ENCODE peak calls at places on chromosomes 6 and 20, in five cellular contexts. J, M, Z, V and C are unnamed samples.

GRCh38 chr6:94071835-94072234 is 652.5 kb upstream of the EPHA7 start:
- DNase-seq in M (peak), J (no peak), Z (no peak), V (no peak), C (no peak)

GRCh38 chr6:75926293-75927168 is 145.9 kb downstream of the IMPG1 start:
- DNase-seq in V (no peak), Z (no peak), M (peak), J (no peak), C (no peak)

GRCh38 chr6:157225575-157225995 is 97.7 kb downstream of the TMEM242 start:
- DNase-seq in V (no peak), M (no peak), Z (no peak), J (no peak), C (no peak)

GRCh38 chr6:113842165-113842564 is 15.0 kb upstream of the MARCKS start:
- DNase-seq in Z (no peak), M (no peak), V (peak), J (no peak), C (no peak)

GRCh38 chr20:51573576-51574243 is 31.2 kb upstream of the NFATC2 start:
- DNase-seq in J (no peak), Z (no peak), M (no peak), V (no peak), C (no peak)

GRCh38 chr6:158050955-158051354 is 69.3 kb downstream of the SYNJ2 start:
- DNase-seq in J (no peak), M (no peak), V (peak), Z (no peak), C (no peak)

GRCh38 chr6:109229536-109229935 is 134.2 kb downstream of the CEP57L1 start:
- DNase-seq in M (no peak), V (no peak), Z (no peak), J (no peak), C (no peak)

GRCh38 chr6:95547043-95547442 is 30.3 kb upstream of the MANEA start:
- DNase-seq in J (no peak), Z (no peak), M (no peak), V (no peak), C (no peak)

GRCh38 chr6:19039287-19039686 is 652.1 kb downstream of the RNF144B start:
- DNase-seq in V (no peak), M (no peak), J (no peak), Z (no peak), C (no peak)

GRCh38 chr20:62149532-62150235 is 6.1 kb downstream of the SS18L1 start:
- DNase-seq in Z (no peak), J (no peak), M (no peak), V (peak), C (no peak)

GRCh38 chr6:122770835-122771601 is 8.5 kb upstream of the FABP7 start:
- DNase-seq in J (no peak), M (no peak), Z (no peak), V (no peak), C (no peak)

GRCh38 chr6:133985970-133986369 is 32.9 kb downstream of the TBPL1 start:
- DNase-seq in V (no peak), M (no peak), J (no peak), Z (no peak), C (no peak)

GRCh38 chr6:106794129-106794528 is 164.8 kb downstream of the QRSL1 start:
- DNase-seq in J (no peak), M (no peak), Z (no peak), V (no peak), C (no peak)

GRCh38 chr6:163806761-163807499 is 392.4 kb downstream of the QKI start:
- DNase-seq in M (no peak), Z (no peak), J (no peak), V (peak), C (no peak)

GRCh38 chr6:16208989-16209388 is 29.4 kb upstream of the GMPR start:
- DNase-seq in V (no peak), M (no peak), Z (no peak), J (no peak), C (no peak)

GRCh38 chr6:8215631-8216030 is 113.3 kb upstream of the EEF1E1 start:
- DNase-seq in J (no peak), Z (no peak), M (no peak), V (peak), C (no peak)

GRCh38 chr20:39762716-39763115 is 800.6 kb downstream of the DHX35 start:
- DNase-seq in Z (no peak), M (no peak), V (no peak), J (no peak), C (no peak)

GRCh38 chr20:13865825-13866351 is 81.1 kb downstream of the NDUFAF5 start:
- DNase-seq in J (no peak), Z (no peak), M (no peak), V (no peak), C (no peak)

GRCh38 chr6:156564128-156564806 is 212.9 kb upstream of the ARID1B start:
- DNase-seq in Z (peak), J (peak), M (peak), V (peak), C (peak)

GRCh38 chr6:93182933-93183479 is 236.4 kb downstream of the EPHA7 start:
- DNase-seq in J (no peak), M (no peak), V (no peak), Z (no peak), C (no peak)

GRCh38 chr20:3405696-3406358 is 1.6 kb downstream of the DNAAF9 start:
- DNase-seq in V (no peak), J (no peak), Z (no peak), M (no peak), C (no peak)

GRCh38 chr6:168554898-168555617 is 114.1 kb downstream of the SMOC2 start:
- DNase-seq in M (no peak), V (no peak), J (no peak), Z (no peak), C (no peak)

GRCh38 chr6:147395158-147395557 is 113.3 kb upstream of the SAMD5 start:
- DNase-seq in Z (no peak), J (no peak), M (no peak), V (peak), C (no peak)

GRCh38 chr20:444117-444516 is 18.2 kb downstream of the TBC1D20 start:
- DNase-seq in J (no peak), Z (no peak), V (no peak), M (no peak), C (no peak)

GRCh38 chr20:21546355-21546754 is 32.5 kb upstream of the NKX2-2 start:
- DNase-seq in J (no peak), V (no peak), Z (no peak), M (no peak), C (no peak)

GRCh38 chr20:4925842-4926530 is 75.3 kb downstream of the SLC23A2 start:
- DNase-seq in J (no peak), V (peak), M (no peak), Z (peak), C (no peak)

GRCh38 chr6:135481786-135482369 is 15.7 kb downstream of the AHI1 start:
- DNase-seq in J (no peak), M (peak), Z (no peak), V (peak), C (no peak)

GRCh38 chr20:4512891-4513550 is 208.7 kb upstream of the PRND start:
- DNase-seq in J (no peak), V (peak), M (no peak), Z (no peak), C (no peak)

GRCh38 chr20:62735331-62735821 is 26.7 kb downstream of the NTSR1 start:
- DNase-seq in Z (no peak), V (no peak), J (no peak), M (no peak), C (no peak)

GRCh38 chr6:136717297-136717990 is 74.8 kb downstream of the MAP3K5 start:
- DNase-seq in J (no peak), Z (no peak), M (peak), V (peak), C (peak)

GRCh38 chr6:83198486-83199172 is 5.5 kb downstream of the RWDD2A start:
- DNase-seq in Z (no peak), J (no peak), M (no peak), V (peak), C (no peak)

GRCh38 chr20:58598271-58599015 is 52.6 kb upstream of the STX16 start:
- DNase-seq in Z (peak), M (no peak), J (no peak), V (peak), C (no peak)

GRCh38 chr20:38995536-38996044 is 33.4 kb downstream of the DHX35 start:
- DNase-seq in M (no peak), Z (peak), V (no peak), J (no peak), C (no peak)

GRCh38 chr6:32971245-32971580 is 2.8 kb downstream of the BRD2 start:
- DNase-seq in M (no peak), Z (no peak), J (no peak), V (no peak), C (no peak)

GRCh38 chr20:17621229-17621968 is 51.5 kb downstream of the DSTN start:
- DNase-seq in J (no peak), V (no peak), Z (no peak), M (no peak), C (no peak)

GRCh38 chr20:50387996-50388332 is 122.2 kb upstream of the PTPN1 start:
- DNase-seq in Z (no peak), M (no peak), V (no peak), J (no peak), C (no peak)
- TF ChIP-seq CTCF in Z (no peak), M (no peak), V (no peak), J (no peak), C (no peak)

GRCh38 chr6:92126088-92126487 is 1293.3 kb downstream of the EPHA7 start:
- DNase-seq in Z (no peak), M (no peak), V (no peak), J (no peak), C (no peak)
- TF ChIP-seq CTCF in Z (no peak), M (no peak), V (no peak), J (no peak), C (no peak)

DNA sequence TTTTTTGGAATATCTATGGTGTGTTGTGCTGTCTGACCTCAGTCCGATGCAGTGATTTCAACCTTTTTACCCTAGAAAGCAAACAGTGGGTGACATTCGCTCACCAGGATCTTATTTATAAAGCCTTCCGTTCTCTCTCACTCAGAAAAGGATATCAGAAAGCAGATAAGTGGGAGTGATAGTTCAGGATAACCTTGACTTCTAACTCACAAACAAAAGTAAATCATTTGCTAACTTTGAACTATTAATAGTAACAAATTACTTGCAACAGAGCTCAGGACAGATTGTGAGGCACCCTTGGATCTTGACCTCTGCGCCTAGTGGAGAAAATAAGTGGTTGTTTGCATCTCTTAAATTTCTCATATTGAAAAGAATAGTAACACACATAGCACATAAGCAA is 637.1 kb upstream of the CITED2 start:
- DNase-seq in M (no peak), J (no peak), V (no peak), Z (no peak), C (no peak)
- TF ChIP-seq CTCF in M (no peak), J (peak), V (no peak), Z (peak), C (no peak)

DNA sequence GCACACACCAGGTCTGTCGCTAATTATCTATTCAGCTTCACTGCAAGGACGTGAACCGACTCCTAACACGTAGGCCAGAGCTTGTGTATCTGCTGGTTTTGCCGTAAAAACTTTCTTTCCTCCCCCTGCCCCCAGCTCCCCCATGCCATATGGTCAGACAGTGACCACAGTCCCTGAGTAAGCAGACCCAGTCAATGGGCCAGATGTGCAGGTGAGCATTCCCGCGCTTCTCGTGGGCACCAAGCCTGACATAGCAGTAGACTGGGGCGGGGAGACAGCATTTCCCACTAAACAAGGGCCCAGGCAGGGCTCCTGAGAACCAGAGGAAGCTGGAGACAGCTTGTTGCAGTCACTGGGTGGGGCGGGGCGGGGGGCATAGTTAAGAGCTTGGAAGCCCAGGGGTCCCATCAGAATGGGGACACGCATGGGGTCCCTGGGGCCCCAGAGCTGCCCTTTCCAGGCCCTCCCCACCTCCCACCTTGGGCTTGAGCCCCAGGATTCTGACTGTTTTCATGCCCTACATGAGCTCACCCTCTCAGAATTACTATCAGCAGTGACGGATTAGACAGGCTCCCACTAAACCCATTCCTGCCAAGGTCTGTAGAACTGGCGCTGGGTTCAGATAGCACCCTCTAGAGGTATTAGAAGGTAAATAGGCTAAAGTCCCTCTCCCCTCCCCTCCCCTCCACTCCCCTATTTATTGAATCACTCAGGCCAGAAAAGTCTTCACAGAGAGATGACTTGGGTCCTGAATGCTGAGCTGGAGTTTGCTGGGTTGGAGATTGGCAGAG is 51.8 kb downstream of the CDH26 start:
- DNase-seq in Z (no peak), V (no peak), J (no peak), M (no peak), C (no peak)
- TF ChIP-seq CTCF in Z (no peak), V (no peak), J (peak), M (peak), C (peak)

DNA sequence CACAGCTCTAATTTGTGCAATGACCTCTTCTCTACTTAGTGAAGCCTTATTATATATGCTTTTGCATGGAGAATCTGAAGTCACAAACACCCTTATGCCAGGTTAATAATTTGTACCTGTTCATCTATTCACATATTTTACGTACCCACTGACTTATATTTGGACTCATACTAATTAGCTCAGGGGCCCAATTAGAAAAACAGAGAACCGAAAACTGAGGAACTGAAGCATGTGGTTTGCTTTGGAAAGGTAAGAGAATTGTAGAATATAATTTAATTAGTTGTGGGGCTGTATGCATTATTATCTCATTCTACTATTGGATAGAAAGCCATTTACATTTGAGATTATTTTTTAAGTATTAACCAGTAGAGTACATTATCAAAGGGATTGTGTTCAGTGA is 805.9 kb upstream of the CITED2 start:
- DNase-seq in Z (no peak), M (no peak), J (no peak), V (no peak), C (no peak)
- TF ChIP-seq CTCF in Z (no peak), M (no peak), J (no peak), V (no peak), C (no peak)

GRCh38 chr20:35001596-35002362 is 46.1 kb downstream of the MYH7B start:
- DNase-seq in V (no peak), J (no peak), M (no peak), Z (no peak), C (no peak)
- TF ChIP-seq CTCF in V (peak), J (peak), M (peak), Z (peak), C (peak)

GRCh38 chr6:52087498-52087999 is at the start of gene PKHD1:
- DNase-seq in M (no peak), Z (no peak), J (no peak), V (peak), C (peak)
- TF ChIP-seq CTCF in M (peak), Z (no peak), J (peak), V (peak), C (peak)

GRCh38 chr20:43508604-43509040 is 1.1 kb downstream of the L3MBTL1 start:
- DNase-seq in J (peak), Z (no peak), V (no peak), M (no peak), C (no peak)
- TF ChIP-seq CTCF in J (peak), Z (no peak), V (no peak), M (no peak), C (no peak)

GRCh38 chr20:54629632-54630031 is 154.2 kb downstream of the DOK5 start:
- DNase-seq in V (no peak), Z (no peak), J (no peak), M (no peak), C (no peak)
- TF ChIP-seq CTCF in V (no peak), Z (no peak), J (no peak), M (no peak), C (no peak)